ENCODE peak calls at places on chromosomes 11 and 22, in four cellular contexts. L is cardiac muscle cell, G is kidney epithelial cell, Q is mesendoderm. X is an unnamed sample.

GRCh38 chr11:115221461-115222069 is 282.6 kb downstream of the CADM1 start:
- DNase-seq in L (no peak), Q (peak; percentile 69), G (no peak), X (no peak)

GRCh38 chr11:29449280-29450074 is 567.4 kb downstream of the KCNA4 start:
- DNase-seq in G (no peak), L (peak; percentile 23), Q (no peak), X (no peak)

GRCh38 chr11:665707-666281 is 28.7 kb downstream of the DRD4 start:
- DNase-seq in G (no peak), Q (no peak), L (peak; percentile 45), X (no peak)

GRCh38 chr11:100687032-100687629 is at the start of gene ARHGAP42:
- DNase-seq in Q (peak; percentile 93), G (no peak), L (peak; percentile 79), X (peak; percentile 93)

GRCh38 chr11:2518983-2519340 is 74.2 kb downstream of the KCNQ1 start:
- DNase-seq in G (no peak), Q (no peak), L (no peak), X (peak; percentile 52)

GRCh38 chr11:110174645-110175310 is 81.6 kb downstream of the ZC3H12C start:
- DNase-seq in Q (no peak), G (no peak), L (peak; percentile 47), X (no peak)

GRCh38 chr11:64659417-64660144 is 63.4 kb downstream of the NRXN2 start:
- DNase-seq in L (peak; percentile 26), G (peak; percentile 69), Q (peak; percentile 46), X (no peak)

GRCh38 chr11:107683807-107684206 is 28.0 kb downstream of the SLN start:
- DNase-seq in L (no peak), Q (peak; percentile 77), G (no peak), X (peak; percentile 54)

GRCh38 chr11:74070713-74071506 is 62.0 kb upstream of the UCP3 start:
- DNase-seq in Q (no peak), L (no peak), G (no peak), X (no peak)

GRCh38 chr11:10942621-10943020 is 84.8 kb upstream of the ZBED5 start:
- DNase-seq in L (no peak), G (no peak), Q (no peak), X (no peak)

GRCh38 chr11:18203723-18204122 is 31.1 kb downstream of the MRGPRX4 start:
- DNase-seq in Q (peak; percentile 78), L (peak; percentile 41), G (no peak), X (peak; percentile 84)

GRCh38 chr11:9139628-9140357 is 48.4 kb upstream of the SCUBE2 start:
- DNase-seq in G (no peak), Q (no peak), L (no peak), X (no peak)

DNA sequence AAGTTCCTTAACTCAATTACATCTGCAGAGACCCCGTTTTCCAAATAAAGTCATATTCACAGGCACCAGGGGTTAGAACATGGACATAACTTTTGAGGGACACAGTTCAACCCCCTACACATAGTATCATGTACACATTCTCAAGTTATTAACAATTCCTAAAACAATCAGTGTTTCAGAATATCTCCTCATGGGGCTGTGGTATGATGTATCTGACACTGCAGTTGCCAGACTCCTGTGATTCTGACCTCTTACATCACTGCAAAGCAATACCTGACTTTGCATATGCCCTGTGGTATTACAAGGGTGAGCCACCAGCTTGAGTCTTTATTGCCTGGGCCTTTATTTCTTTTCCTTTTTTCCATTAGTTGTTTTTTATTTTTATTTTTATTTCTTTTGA is 141.7 kb downstream of the COMMD9 start:
- DNase-seq in L (no peak), G (no peak), Q (no peak), X (no peak)
- H3K4me3 ChIP-seq in L (no peak overlapping the region), G (no peak overlapping the region), Q (no peak overlapping the region), X (no peak overlapping the region)

GRCh38 chr22:20582171-20582511 is 74.7 kb downstream of the MED15 start:
- DNase-seq in G (no peak), L (no peak), Q (no peak), X (no peak)
- H3K36me3 ChIP-seq in G (peaks cover 1% of the 10 kb centered on the region), L (peaks cover 32% of the 10 kb centered on the region), Q (peaks cover 3% of the 10 kb centered on the region), X (peaks cover 18% of the 10 kb centered on the region)

GRCh38 chr22:23038334-23038642 is 32.0 kb upstream of the GNAZ start:
- DNase-seq in Q (no peak), G (no peak), L (no peak), X (no peak)
- H3K27me3 ChIP-seq in Q (no peaks in the 10 kb centered on the region), G (no peaks in the 10 kb centered on the region), L (no peaks in the 10 kb centered on the region), X (no peaks in the 10 kb centered on the region)

DNA sequence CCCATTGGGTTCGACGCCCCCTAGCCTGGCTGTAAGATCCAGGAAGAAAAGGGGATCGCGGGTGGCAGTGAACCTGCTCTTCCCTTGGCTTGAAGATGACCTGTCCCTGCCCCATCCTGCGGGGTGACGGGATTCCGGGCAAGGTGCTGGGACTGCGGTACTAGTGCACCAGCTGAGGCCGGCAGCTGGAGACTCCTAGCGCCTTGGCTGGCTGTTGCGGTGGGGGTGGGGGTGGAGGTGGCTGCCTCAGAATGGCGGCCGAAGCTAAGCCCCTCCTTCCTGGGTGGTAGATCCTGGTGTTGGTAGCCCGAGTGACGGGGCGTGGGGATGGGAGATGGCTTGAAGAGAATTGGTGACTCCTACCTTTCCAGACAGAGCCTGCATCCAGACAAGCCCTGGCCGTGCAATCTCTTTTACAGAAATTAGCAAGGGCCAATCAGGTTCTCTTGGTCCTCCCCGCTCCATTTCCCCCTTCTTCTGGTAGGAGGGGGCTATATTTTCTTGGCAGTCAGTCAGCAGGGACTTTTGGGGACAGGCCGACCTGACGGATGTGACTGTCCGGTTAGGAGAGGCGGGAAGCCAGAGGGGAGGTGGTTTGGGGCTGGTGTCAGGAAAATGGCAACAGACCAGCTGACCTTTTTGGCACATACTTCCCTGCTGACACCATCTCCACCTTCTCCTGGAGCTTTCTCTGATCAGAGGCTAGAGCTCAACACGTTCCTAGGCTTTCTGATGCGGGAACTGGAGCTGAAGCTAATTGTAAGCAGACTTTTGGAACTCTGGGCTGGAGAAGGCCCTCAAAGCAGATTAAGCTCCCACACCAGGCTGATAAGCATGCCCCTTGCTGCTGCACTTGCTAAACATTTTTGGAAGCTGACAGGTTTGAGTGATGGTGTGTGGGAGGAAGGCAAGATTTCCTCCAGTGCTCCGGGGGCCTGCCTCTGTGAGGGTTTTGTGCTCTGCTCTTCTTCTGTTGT is 2.0 kb downstream of the NAV2 start:
- DNase-seq in L (peak; percentile 47), G (no peak), Q (peak; percentile 50), X (peak; percentile 70)
- H3K4me3 ChIP-seq in L (no peak overlapping the region), G (peak overlapping the region; percentile 68), Q (no peak overlapping the region), X (peak overlapping the region; percentile 45)

GRCh38 chr11:62727833-62728721 is at the start of gene TTC9C:
- DNase-seq in Q (peak; percentile 99), G (peak; percentile 86), L (peak; percentile 98), X (peak; percentile 90)

GRCh38 chr11:62725686-62726085 is 1.6 kb downstream of the HNRNPUL2 start:
- DNase-seq in Q (peak; percentile 41), G (no peak), L (no peak), X (no peak)

GRCh38 chr11:62727007-62727832 is at the start of gene HNRNPUL2:
- DNase-seq in Q (peak; percentile 99), L (peak; percentile 100), G (peak; percentile 95), X (peak; percentile 99)

GRCh38 chr11:62724171-62724570 is 3.1 kb downstream of the HNRNPUL2 start:
- DNase-seq in L (no peak), G (no peak), Q (no peak), X (no peak)

GRCh38 chr11:62726156-62727006 is 876 bp downstream of the HNRNPUL2 start:
- DNase-seq in Q (peak; percentile 16), L (no peak), G (no peak), X (no peak)
- H3K36me3 ChIP-seq in Q (peaks cover 20% of the 10 kb centered on the region), L (peaks cover 26% of the 10 kb centered on the region), G (peaks cover 2% of the 10 kb centered on the region), X (peaks cover 28% of the 10 kb centered on the region)

GRCh38 chr11:119590651-119591308 is 138.2 kb downstream of the NECTIN1 start:
- DNase-seq in Q (peak; percentile 91), G (peak; percentile 76), L (no peak), X (peak; percentile 81)

GRCh38 chr11:119592642-119593041 is 136.4 kb downstream of the NECTIN1 start:
- DNase-seq in L (peak; percentile 34), G (no peak), Q (no peak), X (no peak)

GRCh38 chr11:119586181-119586580 is 142.8 kb downstream of the NECTIN1 start:
- DNase-seq in G (no peak), L (no peak), Q (no peak), X (peak; percentile 23)

GRCh38 chr11:119591836-119592310 is 137.1 kb downstream of the NECTIN1 start:
- DNase-seq in L (no peak), Q (peak; percentile 80), G (no peak), X (no peak)

DNA sequence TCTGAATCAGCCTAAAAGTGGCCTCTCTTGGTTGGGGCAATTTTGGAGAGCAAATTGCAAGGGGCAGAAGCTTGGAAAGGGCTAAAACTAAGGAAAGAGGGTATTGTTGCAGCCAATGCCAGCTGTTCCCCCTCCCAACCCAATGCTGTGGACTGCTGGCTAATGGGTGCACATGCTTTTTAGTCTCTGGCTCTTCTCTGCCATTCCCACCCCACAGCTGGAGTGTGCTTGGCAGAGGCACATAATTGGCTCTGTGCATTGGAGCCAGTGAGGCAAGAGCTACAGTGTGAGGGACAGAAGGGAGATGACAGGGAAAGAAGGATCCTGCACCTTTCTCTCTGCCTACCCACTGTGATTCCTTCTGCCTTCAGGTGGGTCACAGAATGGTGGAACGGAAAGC is 140.0 kb downstream of the NECTIN1 start:
- DNase-seq in L (no peak), Q (no peak), G (no peak), X (no peak)
- H3K27me3 ChIP-seq in L (peaks cover 32% of the 10 kb centered on the region), Q (no peaks in the 10 kb centered on the region), G (no peaks in the 10 kb centered on the region), X (peaks cover 2% of the 10 kb centered on the region)

DNA sequence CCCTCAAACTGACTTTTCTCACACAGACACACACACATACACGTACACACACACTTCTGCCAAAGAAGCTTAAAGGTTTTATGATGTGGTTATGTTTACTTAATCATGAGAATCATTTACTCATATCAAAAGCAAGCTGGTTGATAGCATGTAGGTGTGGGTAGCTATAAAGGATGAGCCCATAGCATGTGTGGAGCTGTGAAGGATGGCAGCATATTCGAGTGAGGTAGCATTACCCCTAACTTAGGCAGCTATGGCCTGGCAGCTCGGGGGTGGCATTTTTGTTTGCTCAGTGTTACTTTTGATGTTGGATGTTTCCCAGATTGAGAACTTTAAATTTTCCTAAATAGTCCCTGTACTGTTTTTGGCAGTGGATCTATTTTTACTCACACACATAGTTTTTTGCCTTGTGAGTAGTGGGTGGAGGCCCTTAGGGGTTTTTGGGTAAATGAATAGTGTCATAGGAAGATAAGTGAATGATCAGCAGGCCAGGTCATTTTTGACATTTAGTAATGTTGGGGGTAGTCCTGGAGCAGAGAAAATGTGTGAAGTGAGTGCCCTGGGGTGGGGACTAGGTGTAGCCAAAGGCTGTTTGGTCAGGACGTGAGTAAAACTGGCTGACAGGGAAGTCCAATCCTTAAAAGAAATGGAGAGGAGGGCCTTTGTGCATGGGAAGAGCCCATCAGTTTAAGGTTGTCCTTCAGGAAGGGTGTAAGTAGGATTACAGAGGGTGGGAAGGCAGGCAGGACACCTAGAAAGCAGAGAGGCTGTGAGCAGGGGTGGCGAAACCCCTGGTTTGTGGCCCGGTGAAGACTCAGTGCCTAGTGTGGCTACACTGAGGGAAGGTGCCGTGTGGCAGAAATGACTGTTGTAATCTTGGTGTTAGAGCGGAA is 7.1 kb downstream of the YWHAH start:
- DNase-seq in L (no peak), G (no peak), Q (no peak), X (no peak)
- H3K4me3 ChIP-seq in L (no peak overlapping the region), G (no peak overlapping the region), Q (no peak overlapping the region), X (no peak overlapping the region)

DNA sequence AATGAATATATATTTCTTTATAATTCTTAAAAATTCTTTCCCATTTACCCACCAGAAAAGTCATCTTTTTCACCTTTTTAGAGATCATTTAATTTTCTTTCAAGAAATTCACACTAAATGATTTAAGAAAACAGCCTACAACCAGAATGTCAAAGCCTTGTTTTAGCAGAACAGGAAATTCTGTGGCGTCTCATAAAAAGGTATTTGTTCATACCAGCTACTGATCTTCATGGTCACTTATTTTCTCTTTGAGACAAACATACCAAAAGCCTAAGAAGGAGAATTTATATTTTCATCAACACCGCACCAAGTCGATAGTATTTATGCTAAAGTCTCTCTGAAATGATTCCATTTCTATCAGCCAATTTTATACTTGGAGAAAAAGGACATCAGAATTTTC is 105.3 kb downstream of the ETS1 start:
- DNase-seq in Q (no peak), G (no peak), L (no peak), X (no peak)
- H3K36me3 ChIP-seq in Q (no peaks in the 10 kb centered on the region), G (peaks cover 1% of the 10 kb centered on the region), L (no peaks in the 10 kb centered on the region), X (peaks cover 15% of the 10 kb centered on the region)